ENCODE peak calls at places on chromosomes 13 and 19, in six cellular contexts. One of them, this sample, is unnamed. For H3K4me1, the result is how much of the 10 kb centered on the place peaks cover.

GRCh38 chr19:16297575-16298178 is 26.9 kb upstream of the KLF2 start:
- DNase-seq in neural progenitor cell: no peak
- DNase-seq in GM23248: no peak
- DNase-seq in MM.1S: no peak
- DNase-seq in SK-N-SH: no peak
- DNase-seq in HCT116: peak
- DNase-seq in this sample: peak

GRCh38 chr13:65378943-65379519 is 1851.1 kb downstream of the PCDH9 start:
- DNase-seq in HCT116: peak
- DNase-seq in neural progenitor cell: peak
- DNase-seq in MM.1S: no peak
- DNase-seq in GM23248: no peak
- DNase-seq in SK-N-SH: no peak
- DNase-seq in this sample: peak

GRCh38 chr19:35216833-35217707 is 11.5 kb downstream of the FAM187B start:
- DNase-seq in GM23248: no peak
- DNase-seq in neural progenitor cell: no peak
- DNase-seq in SK-N-SH: no peak
- DNase-seq in MM.1S: peak
- DNase-seq in HCT116: no peak
- DNase-seq in this sample: peak

GRCh38 chr13:80047406-80047805 is 293.5 kb downstream of the SPRY2 start:
- DNase-seq in neural progenitor cell: no peak
- DNase-seq in SK-N-SH: no peak
- DNase-seq in GM23248: peak
- DNase-seq in MM.1S: no peak
- DNase-seq in HCT116: no peak
- DNase-seq in this sample: peak

GRCh38 chr19:18438331-18439024 is 545 bp upstream of the ISYNA1 start:
- DNase-seq in MM.1S: no peak
- DNase-seq in SK-N-SH: no peak
- DNase-seq in neural progenitor cell: peak
- DNase-seq in HCT116: no peak
- DNase-seq in GM23248: peak
- DNase-seq in this sample: no peak

GRCh38 chr19:38826856-38827551 is 4.6 kb downstream of the ECH1 start:
- DNase-seq in HCT116: no peak
- DNase-seq in GM23248: no peak
- DNase-seq in SK-N-SH: no peak
- DNase-seq in neural progenitor cell: no peak
- DNase-seq in MM.1S: no peak
- DNase-seq in this sample: no peak

GRCh38 chr13:33403807-33404362 is 118.3 kb upstream of the STARD13 start:
- DNase-seq in MM.1S: no peak
- DNase-seq in HCT116: no peak
- DNase-seq in SK-N-SH: no peak
- DNase-seq in neural progenitor cell: no peak
- DNase-seq in GM23248: no peak
- DNase-seq in this sample: no peak

GRCh38 chr13:30116379-30116778 is 191.0 kb downstream of the KATNAL1 start:
- DNase-seq in neural progenitor cell: no peak
- DNase-seq in HCT116: no peak
- DNase-seq in GM23248: no peak
- DNase-seq in MM.1S: no peak
- DNase-seq in SK-N-SH: no peak
- DNase-seq in this sample: no peak

GRCh38 chr13:44763604-44764311 is 187.6 kb upstream of the TSC22D1 start:
- DNase-seq in MM.1S: no peak
- DNase-seq in HCT116: no peak
- DNase-seq in SK-N-SH: no peak
- DNase-seq in neural progenitor cell: no peak
- DNase-seq in GM23248: no peak
- DNase-seq in this sample: no peak

GRCh38 chr19:30076751-30077670 is 135.0 kb downstream of the URI1 start:
- DNase-seq in SK-N-SH: peak
- DNase-seq in neural progenitor cell: no peak
- DNase-seq in MM.1S: no peak
- DNase-seq in HCT116: no peak
- DNase-seq in GM23248: no peak
- DNase-seq in this sample: no peak

GRCh38 chr19:28051047-28051446 is 1161.9 kb downstream of the UQCRFS1 start:
- DNase-seq in neural progenitor cell: no peak
- DNase-seq in GM23248: no peak
- DNase-seq in SK-N-SH: no peak
- DNase-seq in MM.1S: no peak
- DNase-seq in HCT116: no peak
- DNase-seq in this sample: no peak

GRCh38 chr13:48602296-48603040 is 51.3 kb upstream of the CYSLTR2 start:
- DNase-seq in SK-N-SH: no peak
- DNase-seq in GM23248: no peak
- DNase-seq in neural progenitor cell: no peak
- DNase-seq in MM.1S: no peak
- DNase-seq in HCT116: no peak
- DNase-seq in this sample: no peak

GRCh38 chr13:84430015-84430414 is 547.7 kb upstream of the SLITRK1 start:
- DNase-seq in HCT116: no peak
- DNase-seq in SK-N-SH: no peak
- DNase-seq in neural progenitor cell: no peak
- DNase-seq in GM23248: peak
- DNase-seq in MM.1S: no peak
- DNase-seq in this sample: no peak

GRCh38 chr13:80497007-80497406 is 156.1 kb upstream of the SPRY2 start:
- DNase-seq in neural progenitor cell: no peak
- DNase-seq in HCT116: no peak
- DNase-seq in SK-N-SH: peak
- DNase-seq in MM.1S: no peak
- DNase-seq in GM23248: no peak
- DNase-seq in this sample: no peak

GRCh38 chr13:58247080-58247479 is 615.5 kb downstream of the PCDH17 start:
- DNase-seq in HCT116: no peak
- DNase-seq in SK-N-SH: no peak
- DNase-seq in GM23248: no peak
- DNase-seq in neural progenitor cell: no peak
- DNase-seq in MM.1S: no peak
- DNase-seq in this sample: no peak

GRCh38 chr13:59312776-59313175 is 851.0 kb downstream of the DIAPH3 start:
- DNase-seq in neural progenitor cell: no peak
- DNase-seq in HCT116: no peak
- DNase-seq in GM23248: no peak
- DNase-seq in SK-N-SH: no peak
- DNase-seq in MM.1S: no peak
- DNase-seq in this sample: no peak

GRCh38 chr19:38033658-38034150 is 126.7 kb downstream of the SIPA1L3 start:
- DNase-seq in neural progenitor cell: peak
- DNase-seq in HCT116: no peak
- DNase-seq in MM.1S: peak
- DNase-seq in SK-N-SH: no peak
- DNase-seq in GM23248: no peak
- DNase-seq in this sample: no peak

GRCh38 chr19:293436-294110 is 2.4 kb upstream of the PLPP2 start:
- DNase-seq in neural progenitor cell: no peak
- DNase-seq in SK-N-SH: peak
- DNase-seq in GM23248: no peak
- DNase-seq in HCT116: no peak
- DNase-seq in MM.1S: peak
- DNase-seq in this sample: no peak

GRCh38 chr19:6126335-6126974 is 9.0 kb upstream of the ACSBG2 start:
- DNase-seq in MM.1S: peak
- DNase-seq in HCT116: peak
- DNase-seq in neural progenitor cell: peak
- DNase-seq in GM23248: peak
- DNase-seq in SK-N-SH: peak
- DNase-seq in this sample: peak

GRCh38 chr13:32446220-32446619 is 18.3 kb upstream of the N4BP2L1 start:
- DNase-seq in MM.1S: no peak
- DNase-seq in neural progenitor cell: no peak
- DNase-seq in SK-N-SH: no peak
- DNase-seq in HCT116: no peak
- DNase-seq in GM23248: no peak
- DNase-seq in this sample: no peak

GRCh38 chr19:14174883-14175282 is 31.1 kb downstream of the ADGRL1 start:
- DNase-seq in neural progenitor cell: no peak
- DNase-seq in MM.1S: no peak
- DNase-seq in SK-N-SH: no peak
- DNase-seq in GM23248: no peak
- DNase-seq in HCT116: no peak
- DNase-seq in this sample: no peak

GRCh38 chr13:106291006-106291405 is 244.5 kb downstream of the EFNB2 start:
- DNase-seq in MM.1S: no peak
- DNase-seq in GM23248: peak
- DNase-seq in SK-N-SH: no peak
- DNase-seq in HCT116: no peak
- DNase-seq in neural progenitor cell: no peak
- DNase-seq in this sample: peak

DNA sequence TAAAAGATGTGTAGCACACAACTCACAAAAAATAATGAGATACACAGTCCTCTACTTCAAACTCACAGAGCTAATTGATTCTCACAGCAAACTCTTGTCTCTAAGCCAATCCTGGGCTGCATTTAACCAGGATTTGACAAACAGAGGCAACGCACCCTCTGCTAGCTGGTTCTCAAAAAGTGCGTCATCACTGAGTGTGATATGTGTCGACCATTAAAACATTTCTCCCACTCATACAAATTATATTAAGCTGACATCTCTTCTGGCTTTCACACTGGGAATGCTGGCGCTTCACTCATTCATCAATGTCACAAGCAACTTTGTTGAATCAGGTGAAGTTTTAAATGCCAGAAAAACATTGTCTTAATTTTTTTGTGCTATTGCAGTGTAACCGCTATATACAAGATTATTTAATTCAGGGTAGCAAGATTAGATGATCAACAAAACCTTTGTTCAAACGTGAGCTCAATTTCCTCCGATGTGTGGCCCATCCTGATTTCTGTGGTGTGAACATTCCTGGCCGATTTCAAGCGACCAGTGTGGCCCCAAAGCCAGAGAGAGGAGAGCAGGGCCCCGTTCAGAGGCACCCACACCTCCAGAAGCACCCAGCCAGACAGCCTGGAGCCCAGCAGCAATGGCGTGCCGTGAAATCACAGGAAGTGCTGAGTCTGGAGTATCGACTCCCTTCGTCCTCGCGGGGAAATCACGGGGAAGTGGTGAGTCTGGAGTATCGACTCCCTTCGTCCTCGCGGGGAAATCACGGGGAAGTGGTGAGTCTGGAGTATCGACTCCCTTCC is 49.4 kb downstream of the RASA3 start:
- DNase-seq in SK-N-SH: no peak
- DNase-seq in neural progenitor cell: no peak
- DNase-seq in MM.1S: no peak
- DNase-seq in GM23248: no peak
- DNase-seq in HCT116: no peak
- DNase-seq in this sample: no peak
- H3K4me1 ChIP-seq in SK-N-SH: under half
- H3K4me1 ChIP-seq in neural progenitor cell: under half
- H3K4me1 ChIP-seq in MM.1S: under half
- H3K4me1 ChIP-seq in GM23248: under half
- H3K4me1 ChIP-seq in HCT116: under half
- H3K4me1 ChIP-seq in this sample: under half

GRCh38 chr19:1295169-1296012 is 9.7 kb downstream of the EFNA2 start:
- DNase-seq in SK-N-SH: peak
- DNase-seq in HCT116: no peak
- DNase-seq in GM23248: peak
- DNase-seq in MM.1S: no peak
- DNase-seq in neural progenitor cell: peak
- DNase-seq in this sample: no peak
- TF ChIP-seq EZH2phosphoT487 in SK-N-SH: no peak
- TF ChIP-seq EZH2phosphoT487 in HCT116: no peak
- TF ChIP-seq EZH2phosphoT487 in GM23248: no peak
- TF ChIP-seq EZH2phosphoT487 in MM.1S: no peak
- TF ChIP-seq EZH2phosphoT487 in neural progenitor cell: no peak
- TF ChIP-seq EZH2phosphoT487 in this sample: no peak

GRCh38 chr13:103772576-103772975 is 706.4 kb upstream of the SLC10A2 start:
- DNase-seq in GM23248: no peak
- DNase-seq in MM.1S: no peak
- DNase-seq in HCT116: no peak
- DNase-seq in SK-N-SH: no peak
- DNase-seq in neural progenitor cell: no peak
- DNase-seq in this sample: peak
- H3K9ac ChIP-seq in GM23248: no peak
- H3K9ac ChIP-seq in MM.1S: no peak
- H3K9ac ChIP-seq in HCT116: no peak
- H3K9ac ChIP-seq in SK-N-SH: no peak
- H3K9ac ChIP-seq in neural progenitor cell: no peak
- H3K9ac ChIP-seq in this sample: no peak

GRCh38 chr13:50129923-50130685 is 114.9 kb downstream of the KCNRG start:
- DNase-seq in HCT116: no peak
- DNase-seq in neural progenitor cell: peak
- DNase-seq in GM23248: peak
- DNase-seq in SK-N-SH: peak
- DNase-seq in MM.1S: no peak
- DNase-seq in this sample: peak
- H3K4me1 ChIP-seq in HCT116: under half
- H3K4me1 ChIP-seq in neural progenitor cell: half or more
- H3K4me1 ChIP-seq in GM23248: under half
- H3K4me1 ChIP-seq in SK-N-SH: under half
- H3K4me1 ChIP-seq in MM.1S: under half
- H3K4me1 ChIP-seq in this sample: under half

DNA sequence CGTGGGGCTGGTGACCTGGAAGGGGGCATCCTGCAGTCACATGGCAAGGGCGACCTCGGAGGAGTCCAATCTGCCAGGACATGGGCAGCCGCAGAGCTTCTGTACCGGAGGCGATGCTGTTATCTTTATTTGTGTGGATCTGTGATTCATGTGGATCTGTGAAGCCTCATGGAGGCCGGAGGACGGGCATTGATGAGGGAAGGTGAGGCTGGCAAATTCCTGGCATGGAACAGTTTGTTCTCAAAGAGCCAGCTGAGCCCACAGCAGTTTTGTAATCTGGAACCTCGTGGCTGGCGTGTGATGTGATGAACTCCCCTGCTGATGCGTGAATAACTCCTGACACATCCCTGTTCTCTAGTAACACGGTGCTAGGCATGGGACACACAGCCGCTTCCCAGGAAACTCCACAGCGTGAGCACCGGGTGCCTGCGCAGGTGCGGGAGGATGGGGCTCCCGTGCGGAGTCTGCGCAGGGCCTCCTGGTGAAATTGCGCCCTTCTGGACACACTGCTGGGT is 40.4 kb downstream of the ATP11A start:
- DNase-seq in HCT116: no peak
- DNase-seq in SK-N-SH: no peak
- DNase-seq in neural progenitor cell: no peak
- DNase-seq in MM.1S: no peak
- DNase-seq in GM23248: no peak
- DNase-seq in this sample: no peak
- TF ChIP-seq EZH2phosphoT487 in HCT116: no peak
- TF ChIP-seq EZH2phosphoT487 in SK-N-SH: no peak
- TF ChIP-seq EZH2phosphoT487 in neural progenitor cell: no peak
- TF ChIP-seq EZH2phosphoT487 in MM.1S: no peak
- TF ChIP-seq EZH2phosphoT487 in GM23248: no peak
- TF ChIP-seq EZH2phosphoT487 in this sample: no peak

GRCh38 chr19:3537101-3537437 is 1.9 kb upstream of the TEKTIP1 start:
- DNase-seq in neural progenitor cell: no peak
- DNase-seq in MM.1S: no peak
- DNase-seq in HCT116: no peak
- DNase-seq in SK-N-SH: no peak
- DNase-seq in GM23248: no peak
- DNase-seq in this sample: no peak
- H3K9ac ChIP-seq in neural progenitor cell: no peak
- H3K9ac ChIP-seq in MM.1S: no peak
- H3K9ac ChIP-seq in HCT116: no peak
- H3K9ac ChIP-seq in SK-N-SH: no peak
- H3K9ac ChIP-seq in GM23248: no peak
- H3K9ac ChIP-seq in this sample: no peak

This sample was measured in PC-3.